ENCODE peak calls at places on chromosomes 2 and 18, in four cellular contexts. C is thyroid gland, M is HCT116, O is right lobe of liver. Y is an unnamed sample.

GRCh38 chr2:241015439-241015838 is 17.0 kb downstream of the SNED1 start:
- DNase-seq in O (peak), C (no peak), M (no peak), Y (peak)

GRCh38 chr2:137952586-137953129 is 11.6 kb upstream of the HNMT start:
- DNase-seq in M (no peak), C (no peak), O (no peak), Y (peak)

GRCh38 chr2:43269074-43269572 is 42.7 kb upstream of the ZFP36L2 start:
- DNase-seq in O (peak), C (peak), M (no peak), Y (peak)

GRCh38 chr2:225274751-225275150 is 124.8 kb upstream of the NYAP2 start:
- DNase-seq in C (peak), O (no peak), M (no peak), Y (no peak)

GRCh38 chr2:196322963-196323810 is 151.8 kb upstream of the STK17B start:
- DNase-seq in M (no peak), O (no peak), C (no peak), Y (no peak)

GRCh38 chr18:14961991-14962390 is 214.0 kb downstream of the ANKRD30B start:
- DNase-seq in O (no peak), M (no peak), C (no peak), Y (no peak)

GRCh38 chr2:223055836-223056235 is 3.8 kb downstream of the KCNE4 start:
- DNase-seq in C (peak), O (no peak), M (no peak), Y (peak)

GRCh38 chr2:227766361-227766883 is 20.7 kb downstream of the SCYGR8 start:
- DNase-seq in M (peak), C (peak), O (peak), Y (peak)

GRCh38 chr2:36486546-36487044 is 111.4 kb downstream of the FEZ2 start:
- DNase-seq in O (no peak), M (no peak), C (no peak), Y (no peak)

GRCh38 chr18:37084912-37085311 is 256.0 kb downstream of the KIAA1328 start:
- DNase-seq in C (no peak), O (no peak), M (no peak), Y (no peak)

GRCh38 chr2:191677646-191678436 is at the start of gene NABP1:
- DNase-seq in M (peak), C (peak), O (peak), Y (peak)

GRCh38 chr2:62643100-62643471 is 62.4 kb upstream of the EHBP1 start:
- DNase-seq in C (no peak), O (no peak), M (no peak), Y (no peak)

GRCh38 chr2:8216397-8216796 is 465.5 kb upstream of the ID2 start:
- DNase-seq in M (no peak), O (no peak), C (no peak), Y (no peak)

GRCh38 chr2:108905176-108905575 is 83.8 kb downstream of the EDAR start:
- DNase-seq in M (no peak), C (peak), O (peak), Y (peak)

GRCh38 chr2:165720526-165720925 is 73.5 kb downstream of the GALNT3 start:
- DNase-seq in C (no peak), O (no peak), M (no peak), Y (no peak)

GRCh38 chr2:108640731-108641130 is 78.6 kb upstream of the RANBP2 start:
- DNase-seq in M (no peak), C (no peak), O (no peak), Y (no peak)

GRCh38 chr2:15648593-15649525 is 57.2 kb downstream of the DDX1 start:
- DNase-seq in M (no peak), O (no peak), C (no peak), Y (no peak)

GRCh38 chr2:214244847-214245246 is 166.0 kb upstream of the VWC2L start:
- DNase-seq in M (no peak), O (no peak), C (no peak), Y (no peak)

GRCh38 chr18:8367217-8367988 is 241.8 kb upstream of the RAB12 start:
- DNase-seq in O (peak), C (peak), M (peak), Y (peak)

GRCh38 chr18:60469396-60469795 is 96.8 kb upstream of the MC4R start:
- DNase-seq in C (no peak), O (no peak), M (no peak), Y (no peak)

GRCh38 chr18:8140841-8141501 is 468.3 kb upstream of the RAB12 start:
- DNase-seq in M (no peak), C (no peak), O (no peak), Y (peak)

GRCh38 chr18:47930086-47930843 is at the start of gene SMAD2:
- DNase-seq in C (peak), M (peak), O (peak), Y (peak)

GRCh38 chr2:240922982-240923537 is 16.9 kb downstream of the CROCC2 start:
- DNase-seq in C (no peak), M (no peak), O (peak), Y (peak)

GRCh38 chr18:49031511-49032188 is 80.9 kb upstream of the SMAD7 start:
- DNase-seq in O (no peak), M (no peak), C (no peak), Y (peak)

GRCh38 chr2:57758686-57759085 is 287.9 kb upstream of the VRK2 start:
- DNase-seq in C (no peak), M (no peak), O (no peak), Y (no peak)

GRCh38 chr2:116141891-116142474 is 1672.5 kb upstream of the DDX18 start:
- DNase-seq in O (no peak), M (no peak), C (no peak), Y (no peak)

GRCh38 chr2:111705711-111706323 is 178.2 kb downstream of the ANAPC1 start:
- DNase-seq in C (peak), O (no peak), M (peak), Y (no peak)

GRCh38 chr2:193502363-193503035 is 1307.8 kb upstream of the TMEFF2 start:
- DNase-seq in C (no peak), O (peak), M (no peak), Y (no peak)

GRCh38 chr2:54574107-54574859 is 118.2 kb downstream of the SPTBN1 start:
- DNase-seq in C (peak), O (no peak), M (no peak), Y (no peak)

GRCh38 chr2:75552222-75552621 is 8.5 kb downstream of the EVA1A start:
- DNase-seq in C (no peak), O (no peak), M (no peak), Y (no peak)

GRCh38 chr2:121810959-121811853 is 55.8 kb downstream of the TSN start:
- DNase-seq in O (no peak), M (peak), C (peak), Y (peak)

GRCh38 chr2:17879137-17879912 is 858 bp downstream of the KCNS3 start:
- DNase-seq in C (peak), M (peak), O (peak), Y (no peak)

GRCh38 chr2:14422426-14422825 is 210.1 kb upstream of the LRATD1 start:
- DNase-seq in O (no peak), C (no peak), M (no peak), Y (no peak)

GRCh38 chr2:144936442-144936841 is 416.5 kb upstream of the ZEB2 start:
- DNase-seq in C (no peak), M (no peak), O (no peak), Y (no peak)

GRCh38 chr2:66584011-66584410 is 149.1 kb downstream of the MEIS1 start:
- DNase-seq in C (no peak), O (no peak), M (no peak), Y (no peak)

GRCh38 chr2:102313025-102313424 is 1.7 kb downstream of the IL1RL1 start:
- DNase-seq in O (no peak), C (no peak), M (no peak), Y (no peak)

DNA sequence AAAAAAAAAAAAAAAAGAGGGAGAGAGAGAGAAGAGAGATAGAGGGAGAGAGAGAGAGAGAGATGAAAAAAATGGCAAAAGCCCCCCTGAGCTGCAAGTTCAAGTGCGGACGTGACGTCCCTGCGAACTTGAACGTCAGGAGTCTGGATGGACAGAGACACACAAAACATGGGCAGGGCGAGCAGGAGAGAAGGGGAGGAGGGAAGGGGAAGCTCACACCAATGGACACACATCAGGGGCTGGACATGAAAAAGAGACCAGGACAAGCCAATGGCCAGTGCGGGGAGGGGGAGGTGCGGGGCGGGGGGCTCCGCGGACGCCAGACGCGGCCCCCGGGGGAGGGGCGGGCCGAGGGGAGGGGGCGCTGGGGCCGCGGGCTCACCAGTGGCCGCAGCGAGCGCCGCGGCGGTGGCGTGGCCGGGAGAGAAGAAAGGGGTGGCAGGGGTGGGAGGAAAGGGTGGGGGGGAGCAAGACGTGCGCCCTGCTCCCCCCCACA is at the start of gene BCL11A:
- DNase-seq in C (peak), M (peak), O (no peak), Y (no peak)
- TF ChIP-seq POLR2A in C (no peak), M (no peak), O (no peak), Y (no peak)

GRCh38 chr2:174153757-174154680 is 94.3 kb downstream of the OLA1 start:
- DNase-seq in M (no peak), O (no peak), C (no peak), Y (no peak)

GRCh38 chr2:174157048-174157447 is 91.3 kb downstream of the OLA1 start:
- DNase-seq in M (no peak), O (no peak), C (no peak), Y (no peak)

GRCh38 chr2:174161490-174161889 is 86.8 kb downstream of the OLA1 start:
- DNase-seq in O (no peak), M (no peak), C (no peak), Y (no peak)

GRCh38 chr2:174158003-174158402 is 90.3 kb downstream of the OLA1 start:
- DNase-seq in O (no peak), C (peak), M (peak), Y (no peak)
- TF ChIP-seq CTCF in O (peak), C (peak), M (peak), Y (no peak)

GRCh38 chr2:119230219-119230618 is 6.6 kb downstream of the STEAP3 start:
- DNase-seq in M (no peak), O (no peak), C (no peak), Y (no peak)
- H3K27ac ChIP-seq in M (no peak), O (no peak), C (no peak), Y (no peak)

GRCh38 chr2:24077535-24077877 is 1.4 kb upstream of the SF3B6 start:
- DNase-seq in C (no peak), M (no peak), O (no peak), Y (peak)

GRCh38 chr2:24076849-24077534 is 866 bp upstream of the SF3B6 start:
- DNase-seq in C (no peak), O (no peak), M (no peak), Y (no peak)

GRCh38 chr2:24077879-24078278 is 1.8 kb upstream of the SF3B6 start:
- DNase-seq in O (no peak), C (no peak), M (no peak), Y (no peak)

GRCh38 chr2:24075259-24075658 is 867 bp downstream of the SF3B6 start:
- DNase-seq in C (no peak), O (no peak), M (no peak), Y (no peak)

GRCh38 chr2:24075915-24076848 is at the start of gene SF3B6:
- DNase-seq in O (peak), C (peak), M (peak), Y (peak)
- TF ChIP-seq POLR2A in O (no peak), C (no peak), M (peak), Y (peak)